ENCODE peak calls at places on chromosomes 12 and 14, in seven cellular contexts. F is astrocyte, U is tibial nerve, K is right atrium auricular region, D is heart left ventricle, H is left lung, G is neural progenitor cell. B is an unnamed sample.

GRCh38 chr12:110312581-110313360 is 31.7 kb downstream of the ATP2A2 start:
- DNase-seq in U (no peak), D (no peak), G (no peak), F (peak; percentile 68), K (no peak), H (no peak), B (no peak)

GRCh38 chr14:50619569-50620141 is 48.5 kb downstream of the SAV1 start:
- DNase-seq in D (no peak), F (peak; percentile 25), K (no peak), G (peak; percentile 22), H (no peak), U (no peak), B (no peak)

GRCh38 chr14:89417469-89418225 is 614 bp upstream of the FOXN3 start:
- DNase-seq in K (peak; percentile 73), F (peak; percentile 35), D (peak; percentile 65), H (peak; percentile 89), U (peak; percentile 59), G (peak; percentile 57), B (peak; percentile 86)

GRCh38 chr12:46266869-46267617 is 1.8 kb downstream of the SLC38A1 start:
- DNase-seq in H (peak; percentile 88), G (peak; percentile 82), U (peak; percentile 14), D (peak; percentile 64), F (peak; percentile 63), K (no peak), B (peak; percentile 78)

GRCh38 chr12:118032188-118032587 is 15.7 kb downstream of the RFC5 start:
- DNase-seq in F (no peak), D (no peak), G (no peak), K (no peak), H (no peak), U (no peak), B (no peak)

GRCh38 chr12:91687052-91688017 is 458.3 kb downstream of the BTG1 start:
- DNase-seq in D (no peak), F (peak; percentile 61), K (no peak), U (no peak), G (no peak), H (no peak), B (no peak)

GRCh38 chr14:36426836-36427235 is 93.2 kb downstream of the NKX2-1 start:
- DNase-seq in H (no peak), F (no peak), U (no peak), D (no peak), G (no peak), K (no peak), B (no peak)

GRCh38 chr12:29674463-29674862 is 109.3 kb downstream of the TMTC1 start:
- DNase-seq in U (no peak), H (no peak), D (no peak), K (no peak), G (no peak), F (no peak), B (no peak)

GRCh38 chr12:3560295-3560620 is 69.3 kb downstream of the PRMT8 start:
- DNase-seq in U (no peak), F (no peak), H (no peak), D (no peak), K (no peak), G (no peak), B (no peak)

GRCh38 chr12:51186465-51186864 is 13.5 kb upstream of the TFCP2 start:
- DNase-seq in K (no peak), U (no peak), D (no peak), H (no peak), G (no peak), F (no peak), B (no peak)

GRCh38 chr12:45745861-45746277 is 16.4 kb downstream of the ARID2 start:
- DNase-seq in U (no peak), G (no peak), F (no peak), K (no peak), D (no peak), H (no peak), B (no peak)

GRCh38 chr12:79402626-79403025 is 288.1 kb downstream of the PAWR start:
- DNase-seq in G (no peak), H (no peak), F (peak; percentile 85), U (no peak), D (no peak), K (no peak), B (no peak)

GRCh38 chr14:51996148-51996746 is 6.9 kb downstream of the RTRAF start:
- DNase-seq in H (no peak), D (no peak), F (peak; percentile 7), U (peak; percentile 45), K (no peak), G (peak; percentile 32), B (no peak)

GRCh38 chr14:64773577-64773976 is 69.4 kb downstream of the PLEKHG3 start:
- DNase-seq in H (no peak), G (no peak), K (no peak), U (no peak), D (no peak), F (no peak), B (no peak)

GRCh38 chr12:31498424-31498823 is 92.5 kb downstream of the DENND5B start:
- DNase-seq in H (no peak), K (no peak), F (no peak), U (no peak), G (no peak), D (no peak), B (no peak)

GRCh38 chr14:99040711-99041110 is 231.3 kb downstream of the BCL11B start:
- DNase-seq in F (no peak), D (no peak), U (no peak), K (no peak), H (peak; percentile 70), G (no peak), B (peak; percentile 28)

GRCh38 chr12:14962180-14962579 is 779 bp upstream of the ARHGDIB start:
- DNase-seq in F (no peak), K (no peak), H (no peak), D (no peak), G (no peak), U (no peak), B (no peak)

GRCh38 chr12:3185260-3185870 is 108.2 kb downstream of the TSPAN9 start:
- DNase-seq in G (no peak), F (peak; percentile 37), H (no peak), D (peak; percentile 89), K (peak; percentile 63), U (no peak), B (no peak)

GRCh38 chr12:91001306-91001705 is 3.5 kb downstream of the EPYC start:
- DNase-seq in K (no peak), U (no peak), G (no peak), F (no peak), D (no peak), H (no peak), B (no peak)

GRCh38 chr14:92507174-92507768 is 6.3 kb upstream of the RIN3 start:
- DNase-seq in K (no peak), G (no peak), F (no peak), D (no peak), H (peak; percentile 86), U (peak; percentile 20), B (no peak)

GRCh38 chr14:100067971-100068959 is 3.0 kb downstream of the EVL start:
- DNase-seq in H (no peak), G (no peak), D (peak; percentile 63), K (peak; percentile 74), F (peak; percentile 59), U (no peak), B (peak; percentile 74)

GRCh38 chr12:43444940-43445564 is 107.0 kb downstream of the ADAMTS20 start:
- DNase-seq in F (peak; percentile 32), U (peak; percentile 53), K (no peak), H (no peak), D (no peak), G (peak; percentile 74), B (no peak)
- TF ChIP-seq CTCF in F (peak; percentile 91), U (peak; percentile 41), K (peak; percentile 65), H (peak; percentile 58), D (peak; percentile 71), G (peak; percentile 87), B (no peak)

DNA sequence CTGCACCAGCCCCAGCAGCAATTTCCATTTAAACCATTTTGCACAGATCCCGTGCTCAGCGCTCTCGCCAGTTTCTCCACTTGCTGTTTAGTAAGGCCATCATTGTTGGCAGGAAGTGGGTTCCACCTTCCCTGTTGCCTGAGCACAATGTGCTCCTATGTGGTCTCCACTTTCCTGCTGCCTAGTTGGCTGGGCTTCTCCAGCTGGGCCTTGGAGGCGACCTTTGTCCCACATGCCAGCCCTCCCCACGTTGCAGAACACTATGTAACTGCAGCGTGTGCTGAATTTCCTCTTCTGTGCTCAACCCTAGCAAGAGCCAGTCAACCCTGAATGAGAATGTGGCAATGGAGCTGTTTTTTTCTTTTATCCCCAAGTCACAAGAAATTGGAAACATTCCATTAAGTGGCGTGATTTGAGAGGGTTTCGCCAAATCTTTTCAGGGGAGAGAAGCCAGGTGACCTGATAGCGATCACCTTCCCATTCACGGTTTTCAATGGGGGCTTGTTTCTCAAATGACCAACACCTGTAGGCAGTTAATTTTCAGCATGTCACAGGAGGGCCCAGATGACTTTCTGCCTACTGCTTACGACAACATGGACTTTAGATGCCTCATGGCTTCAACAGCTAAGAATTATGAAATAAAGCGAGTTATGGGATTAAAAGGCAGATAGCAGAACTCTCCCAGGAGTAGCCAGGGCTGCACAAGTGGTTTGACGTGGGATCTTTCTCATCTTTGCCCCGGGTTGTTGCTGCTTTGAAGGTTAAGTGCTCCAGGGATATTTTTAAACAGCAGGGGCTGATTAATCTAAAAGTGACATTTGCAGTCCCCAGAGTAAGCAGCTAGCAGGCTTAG is at the start of gene ACACB:
- DNase-seq in K (peak; percentile 84), D (peak; percentile 92), G (peak; percentile 25), F (no peak), U (peak; percentile 77), H (no peak), B (peak; percentile 89)
- H3K4me1 ChIP-seq in K (no peaks in the 10 kb centered on the region), D (peaks cover 87% of the 10 kb centered on the region), G (peaks cover 21% of the 10 kb centered on the region), F (peaks cover 5% of the 10 kb centered on the region), U (peaks cover 63% of the 10 kb centered on the region), H (peaks cover 5% of the 10 kb centered on the region), B (peaks cover 56% of the 10 kb centered on the region)

GRCh38 chr14:102226356-102227125 is 78.4 kb downstream of the MOK start:
- DNase-seq in U (no peak), K (no peak), D (no peak), F (no peak), H (no peak), G (no peak), B (no peak)
- H3K27ac ChIP-seq in U (no peak overlapping the region), K (no peak overlapping the region), D (no peak overlapping the region), F (no peak overlapping the region), H (no peak overlapping the region), G (no peak overlapping the region), B (no peak overlapping the region)

GRCh38 chr12:132218915-132219314 is 74.7 kb downstream of the NOC4L start:
- DNase-seq in G (peak; percentile 68), K (no peak), H (peak; percentile 47), D (no peak), U (no peak), F (no peak), B (no peak)
- TF ChIP-seq CTCF in G (peak; percentile 63), K (no peak), H (peak; percentile 14), D (peak; percentile 31), U (no peak), F (no peak), B (no peak)

B was measured in suprapubic skin.